ENCODE peak calls at places on chromosomes 12 and 14, in nine cellular contexts. F is right lobe of liver, G is stomach, V is tibial nerve, E is MM.1S, A is cardiac muscle cell, T is sigmoid colon, Z is ovary, N is transverse colon. X is an unnamed sample.

GRCh38 chr12:91777268-91777997 is 368.2 kb downstream of the BTG1 start:
- DNase-seq in N (no peak), A (no peak), V (no peak), Z (no peak), E (no peak), F (no peak), G (no peak), T (no peak), X (no peak)

GRCh38 chr12:41910578-41911331 is 233.9 kb downstream of the GXYLT1 start:
- DNase-seq in A (no peak), T (no peak), V (no peak), E (no peak), F (no peak), G (no peak), Z (no peak), N (no peak), X (no peak)

GRCh38 chr14:72404998-72405397 is 472.8 kb downstream of the RGS6 start:
- DNase-seq in G (no peak), N (no peak), A (no peak), V (no peak), F (no peak), E (no peak), T (no peak), Z (no peak), X (no peak)

GRCh38 chr12:11771895-11772502 is 122.5 kb downstream of the ETV6 start:
- DNase-seq in V (no peak), E (no peak), A (peak; percentile 12), F (no peak), G (no peak), N (no peak), T (no peak), Z (no peak), X (no peak)

GRCh38 chr12:20946732-20947131 is 136.2 kb downstream of the SLCO1B3 start:
- DNase-seq in G (no peak), Z (no peak), N (no peak), F (no peak), T (no peak), V (no peak), A (peak; percentile 0), E (peak; percentile 36), X (no peak)

GRCh38 chr12:122641976-122642375 is 61.2 kb downstream of the HCAR2 start:
- DNase-seq in E (no peak), T (no peak), A (peak; percentile 60), F (no peak), Z (no peak), N (no peak), G (no peak), V (no peak), X (no peak)

GRCh38 chr14:96616168-96616681 is 114.0 kb downstream of the PAPOLA start:
- DNase-seq in V (no peak), E (no peak), A (no peak), T (no peak), Z (no peak), G (no peak), F (no peak), N (no peak), X (no peak)

GRCh38 chr12:57616383-57617101 is 5.3 kb downstream of the ARHGEF25 start:
- DNase-seq in V (no peak), Z (no peak), A (peak; percentile 55), G (no peak), T (peak; percentile 55), F (no peak), N (no peak), E (no peak), X (no peak)

GRCh38 chr12:28938056-28938455 is 211.0 kb upstream of the FAR2 start:
- DNase-seq in V (no peak), F (no peak), Z (no peak), N (no peak), T (no peak), E (no peak), A (no peak), G (no peak), X (no peak)

GRCh38 chr14:104544362-104544761 is 35.2 kb upstream of the C14orf180 start:
- DNase-seq in Z (no peak), A (no peak), N (no peak), T (peak; percentile 4), F (no peak), G (no peak), V (no peak), E (no peak), X (no peak)

GRCh38 chr14:60509438-60510253 is 700 bp downstream of the SIX6 start:
- DNase-seq in T (no peak), Z (no peak), V (no peak), N (no peak), E (no peak), F (no peak), G (no peak), A (no peak), X (no peak)
- H3K36me3 ChIP-seq in T (no peaks in the 10 kb centered on the region), Z (no peaks in the 10 kb centered on the region), V (no peaks in the 10 kb centered on the region), N (no peaks in the 10 kb centered on the region), E (no peaks in the 10 kb centered on the region), F (no peaks in the 10 kb centered on the region), G (no peaks in the 10 kb centered on the region), A (no peaks in the 10 kb centered on the region), X (no peaks in the 10 kb centered on the region)

GRCh38 chr12:30822385-30823139 is 67.8 kb upstream of the CAPRIN2 start:
- DNase-seq in F (peak; percentile 89), T (peak; percentile 77), Z (peak; percentile 77), G (peak; percentile 79), V (peak; percentile 47), A (peak; percentile 75), N (peak; percentile 61), E (peak; percentile 67), X (peak; percentile 76)
- TF ChIP-seq CTCF in F (no peak), T (no peak), Z (no peak), G (no peak), V (no peak), A (peak; percentile 12), N (peak; percentile 3), E (peak; percentile 16), X (no peak)

GRCh38 chr14:22897357-22897756 is 14.3 kb downstream of the REM2 start:
- DNase-seq in F (no peak), Z (no peak), A (no peak), T (no peak), E (no peak), V (no peak), G (no peak), N (no peak), X (no peak)
- H3K36me3 ChIP-seq in F (peaks cover 17% of the 10 kb centered on the region), Z (no peaks in the 10 kb centered on the region), A (peaks cover 14% of the 10 kb centered on the region), T (peaks cover 21% of the 10 kb centered on the region), E (no peaks in the 10 kb centered on the region), V (peaks cover 31% of the 10 kb centered on the region), G (peaks cover 35% of the 10 kb centered on the region), N (no peaks in the 10 kb centered on the region), X (peaks cover 29% of the 10 kb centered on the region)

GRCh38 chr12:50111693-50112455 is at the start of gene COX14:
- DNase-seq in E (peak; percentile 100), T (peak; percentile 100), A (peak; percentile 100), Z (peak; percentile 99), N (peak; percentile 99), F (peak; percentile 99), V (peak; percentile 99), G (peak; percentile 99), X (peak; percentile 99)

GRCh38 chr12:50110127-50110761 is 1.8 kb upstream of the COX14 start:
- DNase-seq in F (peak; percentile 92), A (no peak), G (peak; percentile 70), V (no peak), N (peak; percentile 78), Z (peak; percentile 47), T (peak; percentile 68), E (peak; percentile 85), X (peak; percentile 78)

GRCh38 chr12:50110762-50111416 is 1.1 kb upstream of the COX14 start:
- DNase-seq in F (peak; percentile 92), T (peak; percentile 80), E (peak; percentile 92), V (no peak), G (peak; percentile 78), A (no peak), N (peak; percentile 73), Z (peak; percentile 52), X (peak; percentile 83)

GRCh38 chr12:50111417-50111692 is 681 bp upstream of the COX14 start:
- DNase-seq in N (no peak), E (no peak), T (no peak), V (no peak), F (no peak), Z (no peak), G (no peak), A (no peak), X (no peak)

DNA sequence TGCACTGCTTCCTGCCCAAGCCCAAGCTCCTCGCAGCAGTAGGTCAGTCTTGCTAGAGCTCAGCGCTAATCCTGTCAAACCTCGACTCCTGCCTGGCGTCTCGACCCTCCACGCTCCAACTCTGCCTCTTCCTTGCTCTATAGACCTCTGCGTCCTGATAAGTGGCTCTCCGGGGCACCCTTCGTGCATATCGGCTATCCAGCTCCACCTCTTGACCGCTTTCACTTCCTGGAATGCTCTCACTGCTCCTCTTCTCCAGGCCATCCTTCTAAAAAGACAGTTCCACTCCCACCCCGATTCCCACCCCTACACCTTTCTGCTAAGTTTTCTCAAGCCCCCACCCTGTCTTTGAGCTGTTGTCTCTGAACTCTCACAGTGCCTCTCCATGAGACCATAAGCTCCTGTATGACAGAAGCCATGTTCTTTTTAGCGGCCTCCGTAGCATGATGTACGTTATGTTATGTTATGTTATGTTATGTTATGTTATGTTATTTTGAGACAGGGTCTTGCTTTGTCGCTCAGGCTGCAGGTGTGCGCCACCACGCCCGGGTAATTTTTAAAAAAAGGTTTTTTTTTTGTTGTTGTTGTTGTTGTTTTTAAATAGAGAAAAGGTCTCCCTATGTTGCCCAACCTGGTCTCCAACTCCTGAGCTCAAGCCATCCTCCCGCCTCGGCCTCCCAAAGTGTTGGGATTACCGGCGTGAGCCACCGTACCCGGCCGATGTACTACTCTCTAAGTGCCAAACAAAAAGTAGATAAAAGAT is 601 bp downstream of the COX14 start:
- DNase-seq in G (peak; percentile 41), F (no peak), A (no peak), V (peak; percentile 44), Z (peak; percentile 35), E (peak; percentile 16), T (no peak), N (no peak), X (no peak)
- TF ChIP-seq CTCF in G (no peak), F (no peak), A (no peak), V (no peak), Z (no peak), E (no peak), T (no peak), N (no peak), X (no peak)

X was measured in lower lobe of right lung.